ENCODE peak calls at places on chromosome 4, in ten cellular contexts. M, Q, X, H, G, Y, A, P, C and F are unnamed samples.
A peak's percentile ranks its signal among the peaks of the same experiment; 100 is the strongest.

GRCh38 chr4:41719417-41719816 is 29.1 kb downstream of the PHOX2B start:
- DNase-seq in G (peak; percentile 20), Q (no peak), A (no peak), M (no peak), P (peak; percentile 14), C (no peak), H (no peak), X (peak; percentile 57), Y (peak; percentile 73), F (no peak)

GRCh38 chr4:94032754-94033153 is 174.9 kb upstream of the SMARCAD1 start:
- DNase-seq in A (peak; percentile 55), X (no peak), M (no peak), G (no peak), Q (no peak), C (no peak), H (no peak), P (peak; percentile 14), Y (no peak), F (peak; percentile 56)

GRCh38 chr4:16034010-16034829 is 49.6 kb downstream of the PROM1 start:
- DNase-seq in A (peak; percentile 22), X (no peak), M (no peak), H (no peak), Y (peak; percentile 47), P (peak; percentile 57), C (peak; percentile 65), Q (no peak), G (peak; percentile 39), F (no peak)

GRCh38 chr4:171785392-171785791 is 27.8 kb upstream of the GALNTL6 start:
- DNase-seq in H (no peak), Y (no peak), P (peak; percentile 2), A (no peak), M (no peak), C (no peak), Q (peak; percentile 6), G (no peak), X (no peak), F (no peak)

GRCh38 chr4:76198411-76199237 is 15.0 kb downstream of the SCARB2 start:
- DNase-seq in X (peak; percentile 89), Y (peak; percentile 89), H (peak; percentile 81), G (peak; percentile 93), M (peak; percentile 76), C (no peak), A (peak; percentile 82), P (peak; percentile 87), Q (peak; percentile 95), F (peak; percentile 62)

GRCh38 chr4:163157157-163157556 is 9.5 kb downstream of the NAF1 start:
- DNase-seq in G (peak; percentile 68), X (peak; percentile 52), M (no peak), A (peak; percentile 67), C (peak; percentile 65), P (peak; percentile 70), Q (no peak), H (no peak), Y (peak; percentile 88), F (peak; percentile 38)

GRCh38 chr4:677431-678293 is 3.3 kb downstream of the MYL5 start:
- DNase-seq in C (no peak), Q (peak; percentile 82), P (no peak), Y (no peak), M (peak; percentile 59), X (peak; percentile 52), H (no peak), A (no peak), G (no peak), F (no peak)

GRCh38 chr4:176774852-176775251 is 17.9 kb downstream of the VEGFC start:
- DNase-seq in M (no peak), G (no peak), P (no peak), X (no peak), Q (no peak), A (no peak), H (no peak), C (no peak), Y (peak; percentile 45), F (no peak)

GRCh38 chr4:176671532-176671931 is 121.2 kb downstream of the VEGFC start:
- DNase-seq in M (peak; percentile 44), Q (no peak), G (peak; percentile 80), Y (peak; percentile 44), H (no peak), P (peak; percentile 8), X (no peak), A (no peak), C (no peak), F (no peak)

GRCh38 chr4:13678186-13678924 is 50.8 kb upstream of the BOD1L1 start:
- DNase-seq in X (peak; percentile 49), G (peak; percentile 54), Y (no peak), P (peak; percentile 19), A (peak; percentile 55), H (no peak), Q (peak; percentile 3), C (no peak), M (peak; percentile 46), F (no peak)

GRCh38 chr4:1244978-1245471 is 3.9 kb downstream of the CTBP1 start:
- DNase-seq in H (peak; percentile 68), M (peak; percentile 4), P (no peak), G (no peak), Q (no peak), C (no peak), X (no peak), A (no peak), Y (no peak), F (no peak)

GRCh38 chr4:151408630-151409469 is at the start of gene FHIP1A:
- DNase-seq in H (peak; percentile 82), Y (peak; percentile 53), C (no peak), G (peak; percentile 39), Q (peak; percentile 80), P (peak; percentile 76), X (peak; percentile 76), M (peak; percentile 52), A (peak; percentile 57), F (peak; percentile 46)

GRCh38 chr4:98642991-98643426 is 15.4 kb downstream of the TSPAN5 start:
- DNase-seq in Q (no peak), X (peak; percentile 83), G (peak; percentile 91), A (peak; percentile 78), C (no peak), P (peak; percentile 78), H (no peak), M (no peak), Y (peak; percentile 89), F (no peak)

GRCh38 chr4:3871181-3871852 is 105.1 kb downstream of the ADRA2C start:
- DNase-seq in X (no peak), C (no peak), P (no peak), H (no peak), G (no peak), A (no peak), Q (peak; percentile 13), M (no peak), Y (no peak), F (no peak)

GRCh38 chr4:110636231-110636676 is 13.4 kb upstream of the PITX2 start:
- DNase-seq in G (no peak), Q (no peak), H (no peak), P (no peak), M (no peak), Y (no peak), X (no peak), C (no peak), A (no peak), F (no peak)

GRCh38 chr4:128310266-128310697 is 22.7 kb upstream of the PGRMC2 start:
- DNase-seq in G (peak; percentile 32), C (no peak), Y (no peak), H (no peak), P (peak; percentile 62), A (no peak), X (peak; percentile 47), Q (no peak), M (no peak), F (no peak)

GRCh38 chr4:167028976-167029375 is 205.3 kb downstream of the SPOCK3 start:
- DNase-seq in X (no peak), M (no peak), Q (no peak), G (no peak), A (no peak), P (no peak), C (no peak), H (no peak), Y (no peak), F (no peak)

GRCh38 chr4:186169942-186170802 is 21.2 kb upstream of the CYP4V2 start:
- DNase-seq in A (no peak), M (no peak), X (no peak), Q (no peak), Y (no peak), P (no peak), C (no peak), G (no peak), H (no peak), F (no peak)

GRCh38 chr4:2789801-2790582 is 2.9 kb upstream of the SH3BP2 start:
- DNase-seq in H (peak; percentile 73), Y (no peak), A (no peak), M (peak; percentile 45), G (no peak), C (no peak), P (no peak), X (no peak), Q (no peak), F (no peak)
- TF ChIP-seq CTCF in H (no peak), Y (no peak), A (no peak), M (no peak), G (no peak), C (no peak), P (no peak), X (no peak), Q (no peak), F (no peak)

DNA sequence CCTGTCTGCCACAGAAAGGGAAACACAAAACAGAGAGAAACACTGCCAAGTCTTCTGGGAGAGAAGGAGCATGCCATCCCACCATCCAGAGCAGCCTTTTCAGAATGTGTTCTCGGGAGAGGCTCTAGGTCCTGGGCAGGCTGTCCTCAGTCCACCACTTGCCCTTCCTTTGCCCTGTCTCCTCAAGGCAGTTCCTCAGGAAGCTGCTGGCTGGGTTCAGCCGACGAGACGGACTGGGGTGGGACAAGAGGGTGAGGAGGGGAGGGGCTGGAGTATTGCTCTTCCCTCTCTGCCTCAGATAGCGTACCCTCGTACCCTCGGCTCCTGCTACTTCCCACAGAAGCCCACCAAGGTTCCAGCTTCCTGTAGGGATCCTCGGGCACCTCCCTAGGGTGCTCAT is 26.6 kb upstream of the LGI2 start:
- DNase-seq in P (no peak), H (no peak), X (no peak), A (no peak), Y (no peak), Q (no peak), C (no peak), G (no peak), M (no peak), F (no peak)
- TF ChIP-seq CTCF in P (no peak), H (no peak), X (no peak), A (no peak), Y (no peak), Q (no peak), C (no peak), G (no peak), M (no peak), F (no peak)

DNA sequence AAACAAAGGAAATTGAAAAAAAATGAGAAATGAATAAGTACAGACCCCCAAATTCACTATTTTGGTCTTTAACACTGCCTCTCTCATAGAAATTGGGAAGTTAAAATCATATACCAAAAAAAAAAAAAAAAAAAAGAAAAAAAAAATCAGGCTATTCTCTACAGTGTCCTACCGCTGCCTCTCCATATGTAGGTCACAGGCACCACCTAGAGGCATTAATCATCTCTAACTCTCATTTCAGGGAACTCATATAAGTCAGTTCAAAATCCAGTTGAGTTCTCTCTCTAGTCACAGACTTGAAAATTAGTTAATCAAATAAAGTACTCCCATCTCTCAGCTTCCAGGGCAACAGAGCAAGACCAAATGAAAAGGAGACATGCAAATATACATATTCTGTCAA is 47.9 kb downstream of the COX18 start:
- DNase-seq in P (peak; percentile 87), M (peak; percentile 46), A (peak; percentile 54), Y (peak; percentile 31), H (no peak), Q (peak; percentile 49), C (no peak), X (peak; percentile 60), G (peak; percentile 79), F (peak; percentile 52)
- TF ChIP-seq CTCF in P (peak; percentile 65), M (no peak), A (peak; percentile 61), Y (peak; percentile 49), H (no peak), Q (peak; percentile 27), C (no peak), X (peak; percentile 32), G (peak; percentile 53), F (peak; percentile 52)

GRCh38 chr4:25376754-25377571 is at the start of gene ANAPC4:
- DNase-seq in Y (peak; percentile 82), A (peak; percentile 85), C (peak; percentile 19), M (peak; percentile 99), Q (peak; percentile 98), X (peak; percentile 99), G (peak; percentile 94), P (peak; percentile 94), H (peak; percentile 94), F (peak; percentile 75)
- TF ChIP-seq CTCF in Y (peak; percentile 11), A (no peak), C (peak; percentile 3), M (no peak), Q (peak; percentile 8), X (peak; percentile 2), G (no peak), P (no peak), H (no peak), F (peak; percentile 7)